ENCODE peak calls at places on chromosomes 4 and X, in four cellular contexts. I is activated naive CD8-positive, alpha-beta T cell treated with anti-CD3 and anti-CD28 coated beads, Interleukin-2, amount 10 ng/mL, durations not matched to agents 7 days and 5 days; H is NCI-H2171; J is T1000. T is an unnamed sample.

GRCh38 chrX:107677909-107678308 is 49.6 kb downstream of the PRPS1 start:
- DNase-seq in I (no peak), H (no peak), J (no peak), T (no peak)

GRCh38 chr4:10730019-10730418 is 45.5 kb upstream of the CLNK start:
- DNase-seq in I (no peak), H (no peak), J (no peak), T (peak)

GRCh38 chr4:69757464-69757863 is 3.0 kb downstream of the SULT1B1 start:
- DNase-seq in I (no peak), H (no peak), J (no peak), T (no peak)

GRCh38 chr4:100461796-100462195 is 56.0 kb downstream of the EMCN start:
- DNase-seq in I (no peak), H (no peak), J (no peak), T (no peak)

GRCh38 chr4:20538922-20539321 is 161.3 kb upstream of the PACRGL start:
- DNase-seq in I (no peak), H (peak), J (no peak), T (no peak)

GRCh38 chr4:87209696-87210095 is 10.7 kb downstream of the KLHL8 start:
- DNase-seq in I (no peak), H (no peak), J (no peak), T (no peak)

GRCh38 chrX:20382518-20383291 is 116.0 kb upstream of the RPS6KA3 start:
- DNase-seq in I (no peak), H (no peak), J (no peak), T (no peak)

GRCh38 chr4:92969650-92970370 is 666.0 kb downstream of the GRID2 start:
- DNase-seq in I (no peak), H (no peak), J (no peak), T (peak)

GRCh38 chr4:140150636-140150885 is 3.4 kb downstream of the MAML3 start:
- DNase-seq in I (no peak), H (no peak), J (no peak), T (no peak)

GRCh38 chrX:1749499-1749898 is 134.6 kb downstream of the ASMT start:
- DNase-seq in I (no peak), H (no peak), J (no peak), T (no peak)

GRCh38 chr4:8209997-8210396 is 10.9 kb downstream of the SH3TC1 start:
- DNase-seq in I (no peak), H (no peak), J (no peak), T (no peak)

GRCh38 chr4:20255823-20256222 is 4.1 kb downstream of the SLIT2 start:
- DNase-seq in I (no peak), H (no peak), J (no peak), T (peak)

GRCh38 chrX:64306712-64307111 is 76.3 kb upstream of the ASB12 start:
- DNase-seq in I (no peak), H (no peak), J (no peak), T (no peak)

GRCh38 chr4:3880595-3881120 is 114.5 kb downstream of the ADRA2C start:
- DNase-seq in I (peak), H (peak), J (no peak), T (peak)

GRCh38 chr4:159326470-159326869 is 223.6 kb downstream of the RAPGEF2 start:
- DNase-seq in I (no peak), H (no peak), J (no peak), T (no peak)

GRCh38 chrX:150847088-150847487 is 51.4 kb downstream of the CD99L2 start:
- DNase-seq in I (no peak), H (no peak), J (no peak), T (no peak)

GRCh38 chr4:16684083-16684482 is 214.4 kb downstream of the LDB2 start:
- DNase-seq in I (no peak), H (no peak), J (no peak), T (peak)

GRCh38 chr4:11842620-11843263 is 414.0 kb upstream of the HS3ST1 start:
- DNase-seq in I (no peak), H (no peak), J (no peak), T (no peak)

GRCh38 chrX:118751950-118752783 is 24.8 kb downstream of the IL13RA1 start:
- DNase-seq in I (no peak), H (no peak), J (no peak), T (no peak)

GRCh38 chr4:118756958-118757357 is 71.8 kb downstream of the METTL14 start:
- DNase-seq in I (no peak), H (no peak), J (no peak), T (no peak)

GRCh38 chrX:48815266-48815665 is 11.0 kb upstream of the ERAS start:
- DNase-seq in I (no peak), H (no peak), J (no peak), T (no peak)

GRCh38 chrX:53076671-53077070 is 5.5 kb upstream of the TSPYL2 start:
- DNase-seq in I (no peak), H (no peak), J (no peak), T (no peak)

GRCh38 chrX:117969337-117969736 is 147.3 kb downstream of the KLHL13 start:
- DNase-seq in I (no peak), H (no peak), J (no peak), T (no peak)

GRCh38 chrX:40108084-40108958 is 10.6 kb upstream of the BCOR start:
- DNase-seq in I (no peak), H (peak), J (no peak), T (peak)

GRCh38 chr4:139782926-139783542 is 117.4 kb downstream of the MGST2 start:
- DNase-seq in I (no peak), H (no peak), J (no peak), T (no peak)

GRCh38 chrX:78075787-78076389 is 28.2 kb upstream of the PGK1 start:
- DNase-seq in I (no peak), H (no peak), J (no peak), T (no peak)

GRCh38 chr4:101040776-101041175 is 306.6 kb downstream of the PPP3CA start:
- DNase-seq in I (no peak), H (no peak), J (no peak), T (no peak)

GRCh38 chrX:134520860-134521390 is 61.0 kb downstream of the HPRT1 start:
- DNase-seq in I (no peak), H (no peak), J (peak), T (peak)

GRCh38 chr4:6617246-6617645 is 23.2 kb upstream of the MRFAP1 start:
- DNase-seq in I (no peak), H (no peak), J (no peak), T (no peak)

GRCh38 chr4:76315267-76315918 is 8.9 kb downstream of the STBD1 start:
- DNase-seq in I (no peak), H (no peak), J (no peak), T (no peak)

GRCh38 chr4:185534850-185535761 is at the start of gene PDLIM3:
- DNase-seq in I (peak), H (peak), J (peak), T (no peak)

GRCh38 chr4:13548984-13549546 is 4.8 kb upstream of the NKX3-2 start:
- DNase-seq in I (peak), H (peak), J (peak), T (peak)

GRCh38 chrX:7170903-7171302 is 22.9 kb upstream of the PUDP start:
- DNase-seq in I (peak), H (no peak), J (no peak), T (no peak)

GRCh38 chr4:169416997-169417396 is 146.2 kb upstream of the SH3RF1 start:
- DNase-seq in I (no peak), H (no peak), J (no peak), T (peak)